ENCODE peak calls at places on chromosomes 3 and 15, in four cellular contexts. P is body of pancreas, A is left lung, R is tibial artery. K is an unnamed sample. For H3K4me1, the result is how much of the 10 kb centered on the place peaks cover.

GRCh38 chr3:158753814-158754213 is 21.6 kb upstream of the RARRES1 start:
- DNase-seq in P (no peak), A (no peak), R (no peak), K (no peak)

GRCh38 chr15:78209646-78210348 is 24.6 kb downstream of the ACSBG1 start:
- DNase-seq in P (peak), A (no peak), R (no peak), K (peak)

GRCh38 chr15:84889313-84889990 is 5.0 kb downstream of the SLC28A1 start:
- DNase-seq in P (no peak), A (no peak), R (no peak), K (no peak)

GRCh38 chr15:69140306-69140705 is 20.1 kb upstream of the GLCE start:
- DNase-seq in P (no peak), A (no peak), R (no peak), K (no peak)

GRCh38 chr3:16448691-16449090 is 64.8 kb downstream of the RFTN1 start:
- DNase-seq in P (no peak), A (peak), R (peak), K (peak)

GRCh38 chr15:59691194-59691805 is 2.2 kb upstream of the BNIP2 start:
- DNase-seq in P (peak), A (no peak), R (peak), K (peak)

GRCh38 chr3:43345877-43346276 is 59.5 kb downstream of the SNRK start:
- DNase-seq in P (no peak), A (no peak), R (no peak), K (no peak)

GRCh38 chr15:91224750-91225380 is 124.8 kb downstream of the SV2B start:
- DNase-seq in P (no peak), A (no peak), R (no peak), K (peak)

GRCh38 chr15:83170474-83171165 is 37.0 kb downstream of the HDGFL3 start:
- DNase-seq in P (no peak), A (no peak), R (no peak), K (no peak)

GRCh38 chr3:71163216-71163918 is 420.2 kb downstream of the FOXP1 start:
- DNase-seq in P (peak), A (no peak), R (no peak), K (no peak)

GRCh38 chr15:25173241-25174028 is 218.6 kb downstream of the SNRPN start:
- DNase-seq in P (peak), A (no peak), R (peak), K (peak)

GRCh38 chr3:127888564-127889107 is 26.4 kb upstream of the KBTBD12 start:
- DNase-seq in P (peak), A (no peak), R (peak), K (no peak)

GRCh38 chr15:42733027-42733426 is 3.9 kb downstream of the CDAN1 start:
- DNase-seq in P (no peak), A (no peak), R (no peak), K (no peak)

GRCh38 chr15:55868707-55869106 is 124.7 kb downstream of the NEDD4 start:
- DNase-seq in P (no peak), A (no peak), R (no peak), K (no peak)

GRCh38 chr15:64792282-64792681 is 16.9 kb upstream of the RBPMS2 start:
- DNase-seq in P (no peak), A (no peak), R (no peak), K (no peak)

GRCh38 chr15:32898991-32899613 is 181.3 kb downstream of the GREM1 start:
- DNase-seq in P (no peak), A (no peak), R (no peak), K (peak)

GRCh38 chr15:62050118-62050517 is 10.1 kb downstream of the VPS13C start:
- DNase-seq in P (no peak), A (no peak), R (no peak), K (no peak)

GRCh38 chr3:151318313-151318712 is 1.7 kb upstream of the GPR87 start:
- DNase-seq in P (no peak), A (no peak), R (no peak), K (no peak)

GRCh38 chr15:66032006-66032405 is 162.7 kb downstream of the RAB11A start:
- DNase-seq in P (no peak), A (no peak), R (no peak), K (no peak)

GRCh38 chr3:15805756-15806266 is 8.0 kb upstream of the ANKRD28 start:
- DNase-seq in P (no peak), A (no peak), R (no peak), K (no peak)

GRCh38 chr3:23094890-23095462 is 108.2 kb upstream of the UBE2E2 start:
- DNase-seq in P (no peak), A (no peak), R (no peak), K (no peak)

GRCh38 chr3:29186131-29186599 is 94.7 kb upstream of the RBMS3 start:
- DNase-seq in P (no peak), A (no peak), R (no peak), K (no peak)

GRCh38 chr3:46662771-46663551 is 30.5 kb downstream of the ALS2CL start:
- DNase-seq in P (no peak), A (no peak), R (no peak), K (peak)

GRCh38 chr3:48716508-48716981 is 476 bp downstream of the IP6K2 start:
- DNase-seq in P (peak), A (peak), R (no peak), K (no peak)

GRCh38 chr15:73935547-73935946 is 9.3 kb downstream of the LOXL1 start:
- DNase-seq in P (no peak), A (no peak), R (no peak), K (no peak)
- H3K4me1 ChIP-seq in P (under half), A (under half), R (half or more), K (under half)

GRCh38 chr15:48330855-48331795 is at the start of gene DUT:
- DNase-seq in P (peak), A (peak), R (peak), K (peak)
- TF ChIP-seq CTCF in P (no peak), A (no peak), R (no peak), K (no peak)

DNA sequence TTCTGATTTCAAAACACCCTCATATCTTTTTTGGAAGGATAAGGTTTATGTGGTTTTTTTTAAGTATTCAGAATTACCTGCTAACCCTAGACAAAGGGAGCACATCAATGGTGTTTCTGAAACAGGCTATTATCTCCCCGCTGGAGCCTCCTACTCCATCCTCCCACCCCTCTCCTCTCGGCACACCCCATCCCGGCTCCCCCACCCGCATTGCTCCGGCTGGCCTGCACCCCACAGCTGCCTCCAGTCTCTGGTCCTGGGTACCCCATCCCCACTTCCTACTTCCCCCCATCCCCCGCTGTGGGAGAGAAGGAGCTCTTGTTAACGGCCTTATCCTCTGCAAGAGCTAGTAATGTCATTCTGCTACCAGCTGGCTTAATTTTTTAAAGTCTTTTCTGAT is 59.2 kb downstream of the PDIA5 start:
- DNase-seq in P (no peak), A (no peak), R (no peak), K (no peak)
- H3K27ac ChIP-seq in P (no peak), A (no peak), R (no peak), K (no peak)

GRCh38 chr3:41209646-41210045 is 10.3 kb downstream of the CTNNB1 start:
- DNase-seq in P (no peak), A (no peak), R (no peak), K (no peak)

GRCh38 chr3:41210966-41211365 is 11.7 kb downstream of the CTNNB1 start:
- DNase-seq in P (no peak), A (no peak), R (no peak), K (no peak)

GRCh38 chr3:41213563-41213962 is 14.3 kb downstream of the CTNNB1 start:
- DNase-seq in P (no peak), A (no peak), R (no peak), K (no peak)

GRCh38 chr3:41208507-41208906 is 9.2 kb downstream of the CTNNB1 start:
- DNase-seq in P (no peak), A (no peak), R (no peak), K (no peak)

DNA sequence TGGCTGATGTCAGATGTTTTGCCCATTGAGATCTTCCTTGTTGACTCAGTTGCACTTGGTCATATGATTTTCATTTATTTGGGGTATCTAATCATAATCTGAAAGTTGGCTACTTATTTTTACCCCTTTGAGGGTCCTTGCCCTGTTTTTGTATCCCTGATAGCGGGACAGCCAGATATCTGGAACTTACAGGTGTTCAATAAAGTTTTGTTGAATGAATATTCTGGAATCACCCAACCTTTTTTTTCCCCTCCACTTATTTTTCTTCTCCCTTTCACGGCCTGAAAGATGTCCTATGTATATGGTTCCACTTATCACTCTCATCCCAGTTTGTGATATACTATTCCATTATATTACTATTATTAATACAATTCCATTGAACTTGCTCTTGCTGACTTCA is 12.8 kb downstream of the CTNNB1 start:
- DNase-seq in P (no peak), A (no peak), R (no peak), K (no peak)
- H3K4me1 ChIP-seq in P (half or more), A (half or more), R (under half), K (under half)

GRCh38 chr3:14783480-14784086 is 35.2 kb upstream of the FGD5 start:
- DNase-seq in P (no peak), A (no peak), R (no peak), K (no peak)

GRCh38 chr3:14779069-14779685 is 39.6 kb upstream of the FGD5 start:
- DNase-seq in P (no peak), A (no peak), R (no peak), K (no peak)

GRCh38 chr3:14784087-14784596 is 34.6 kb upstream of the FGD5 start:
- DNase-seq in P (peak), A (peak), R (no peak), K (no peak)

GRCh38 chr3:14785207-14786155 is 33.3 kb upstream of the FGD5 start:
- DNase-seq in P (peak), A (peak), R (no peak), K (no peak)

DNA sequence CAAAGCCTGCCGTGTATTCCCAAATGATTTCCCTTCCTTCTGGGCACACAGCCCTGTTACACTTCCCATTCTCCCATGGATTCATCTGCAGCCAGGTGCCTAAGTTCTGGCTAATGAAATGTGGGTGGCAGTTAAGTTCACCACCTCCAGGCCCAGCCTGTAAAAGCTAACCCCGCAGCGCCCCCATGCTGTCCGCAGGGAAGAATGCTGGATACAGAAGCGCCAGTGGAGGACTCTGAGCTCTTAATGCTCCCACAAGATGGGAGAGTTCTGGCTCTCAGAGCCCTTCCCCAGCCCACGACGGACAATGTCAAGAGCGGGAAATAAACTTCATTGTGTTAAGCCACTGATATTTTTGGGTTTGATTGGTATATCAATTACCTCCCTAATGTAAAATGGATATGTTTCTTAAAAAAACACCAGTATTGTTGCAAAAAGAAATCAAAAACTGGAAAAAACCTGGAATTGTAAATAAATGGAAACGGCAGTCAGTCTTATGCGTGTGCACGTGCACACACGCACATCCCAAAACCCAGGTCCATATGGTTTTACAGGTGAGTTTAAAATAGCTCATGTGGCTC is 37.7 kb upstream of the FGD5 start:
- DNase-seq in P (peak), A (peak), R (no peak), K (peak)
- TF ChIP-seq CTCF in P (peak), A (peak), R (peak), K (peak)

GRCh38 chr3:184812845-184813157 is 835 bp downstream of the VPS8 start:
- DNase-seq in P (no peak), A (no peak), R (no peak), K (no peak)

GRCh38 chr3:184811999-184812844 is at the start of gene VPS8:
- DNase-seq in P (peak), A (peak), R (peak), K (peak)

GRCh38 chr3:184813357-184813756 is 1.4 kb downstream of the VPS8 start:
- DNase-seq in P (no peak), A (no peak), R (no peak), K (no peak)

GRCh38 chr3:184811034-184811433 is 932 bp upstream of the VPS8 start:
- DNase-seq in P (no peak), A (no peak), R (no peak), K (no peak)

GRCh38 chr3:184811663-184811998 is 335 bp upstream of the VPS8 start:
- DNase-seq in P (no peak), A (no peak), R (no peak), K (no peak)
- H3K27ac ChIP-seq in P (no peak), A (peak), R (peak), K (no peak)

DNA sequence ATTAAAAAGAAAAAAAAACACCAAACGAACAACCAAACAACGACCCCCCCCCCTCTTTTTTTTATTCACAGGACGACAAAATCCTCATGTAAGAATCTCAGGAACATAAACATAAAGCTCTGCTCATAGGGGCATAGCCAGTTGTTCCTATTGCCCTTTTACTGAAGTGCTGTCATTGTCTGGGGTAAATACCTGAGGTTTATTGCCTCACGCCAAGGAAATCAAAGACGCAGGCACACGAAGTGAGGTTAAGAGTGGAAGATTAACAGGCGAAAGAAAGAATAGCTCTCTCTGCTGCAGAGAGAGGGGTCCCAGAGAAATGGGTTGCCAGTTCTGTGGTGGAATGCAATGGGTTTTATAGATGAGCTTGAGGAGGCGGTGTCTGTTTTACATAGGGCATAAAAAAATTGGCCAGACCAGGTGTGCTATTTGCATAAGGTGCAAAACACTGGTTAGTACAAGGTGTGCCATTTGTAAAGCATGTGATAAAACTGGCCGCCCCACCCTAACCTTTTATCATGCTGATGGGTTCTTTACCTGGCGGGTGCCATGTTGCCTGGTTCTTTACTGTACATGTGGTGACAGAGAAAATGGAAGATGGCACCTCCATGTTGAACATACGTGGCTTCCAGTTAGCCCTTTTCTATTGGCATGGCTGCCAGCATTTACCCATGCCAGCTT is 257.6 kb upstream of the ZPLD1 start:
- DNase-seq in P (no peak), A (no peak), R (no peak), K (peak)
- H3K4me1 ChIP-seq in P (under half), A (under half), R (under half), K (under half)

GRCh38 chr15:88470625-88471372 is 3.3 kb downstream of the MRPS11 start:
- DNase-seq in P (no peak), A (no peak), R (no peak), K (no peak)

GRCh38 chr15:88467073-88467934 is at the start of the genes MRPL46 and MRPS11:
- DNase-seq in P (peak), A (peak), R (peak), K (peak)

GRCh38 chr15:88465633-88466219 is 1.5 kb downstream of the MRPL46 start:
- DNase-seq in P (no peak), A (no peak), R (no peak), K (no peak)

GRCh38 chr15:88469321-88469720 is 1.8 kb downstream of the MRPS11 start:
- DNase-seq in P (no peak), A (no peak), R (no peak), K (no peak)

DNA sequence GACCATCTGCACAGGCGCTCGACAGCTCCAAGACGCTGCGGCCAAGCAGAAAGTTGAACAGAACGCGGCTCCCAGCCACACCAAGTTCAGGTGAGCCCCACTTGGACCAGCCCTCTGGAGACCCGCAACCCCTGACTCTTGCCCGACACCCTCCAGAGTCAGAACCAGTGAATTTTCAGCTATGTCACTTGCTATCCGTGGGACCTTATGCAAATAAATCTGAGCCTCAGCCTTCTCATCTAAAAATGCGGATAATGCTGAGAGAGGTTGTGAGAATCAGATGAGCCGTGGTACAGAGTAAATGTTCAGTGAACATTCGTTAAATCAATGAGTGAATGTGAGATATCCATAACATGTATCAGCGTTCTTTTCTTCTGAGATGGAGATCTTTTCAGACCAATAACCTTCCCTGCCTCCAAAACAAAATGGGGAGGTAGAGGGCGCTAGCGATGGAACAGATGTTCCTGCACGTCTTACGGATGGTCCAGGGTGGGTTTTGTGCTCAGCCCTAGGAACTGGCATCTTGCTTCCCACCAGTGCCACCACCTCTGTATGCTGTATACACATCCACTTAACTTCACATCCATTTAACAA is 524 bp downstream of the MRPS11 start:
- DNase-seq in P (no peak), A (no peak), R (no peak), K (peak)
- TF ChIP-seq CTCF in P (no peak), A (no peak), R (no peak), K (no peak)

K was measured in colonic mucosa.